ENCODE peak calls at places on chromosomes 4 and X, in eight cellular contexts. B is sigmoid colon, P is thyroid gland, S is left ventricle myocardium inferior, N is WERI-Rb-1, A is tibial artery, T is ovary, Q is tibial nerve. U is an unnamed sample.

GRCh38 chr4:11635336-11635735 is 206.6 kb upstream of the HS3ST1 start:
- DNase-seq in B (no peak), P (no peak), S (no peak), N (no peak), A (no peak), T (no peak), Q (no peak), U (no peak)

GRCh38 chrX:153649915-153650782 is 3.1 kb downstream of the DUSP9 start:
- DNase-seq in B (peak), P (no peak), S (no peak), N (peak), A (peak), T (peak), Q (no peak), U (no peak)

GRCh38 chr4:163404080-163404479 is 60.4 kb downstream of the NPY5R start:
- DNase-seq in B (no peak), P (no peak), S (no peak), N (no peak), A (no peak), T (no peak), Q (no peak), U (no peak)

GRCh38 chr4:61210186-61210939 is 10.2 kb downstream of the ADGRL3 start:
- DNase-seq in B (no peak), P (no peak), S (no peak), N (no peak), A (no peak), T (no peak), Q (no peak), U (no peak)

GRCh38 chr4:125958519-125958918 is 643.8 kb downstream of the FAT4 start:
- DNase-seq in B (no peak), P (no peak), S (no peak), N (no peak), A (no peak), T (no peak), Q (no peak), U (no peak)

GRCh38 chr4:126071346-126072333 is 756.9 kb downstream of the FAT4 start:
- DNase-seq in B (no peak), P (peak), S (no peak), N (no peak), A (no peak), T (no peak), Q (no peak), U (no peak)

GRCh38 chr4:173243917-173244658 is 75.5 kb downstream of the GALNT7 start:
- DNase-seq in B (no peak), P (no peak), S (no peak), N (no peak), A (no peak), T (no peak), Q (no peak), U (no peak)

GRCh38 chr4:148017801-148018200 is 285.9 kb downstream of the ARHGAP10 start:
- DNase-seq in B (no peak), P (peak), S (no peak), N (no peak), A (no peak), T (no peak), Q (no peak), U (no peak)

GRCh38 chrX:3697701-3698279 is 15.7 kb downstream of the PRKX start:
- DNase-seq in B (peak), P (peak), S (peak), N (no peak), A (peak), T (no peak), Q (peak), U (no peak)

GRCh38 chr4:118867311-118868067 is 21.2 kb upstream of the SYNPO2 start:
- DNase-seq in B (no peak), P (no peak), S (no peak), N (no peak), A (no peak), T (no peak), Q (no peak), U (no peak)

GRCh38 chr4:54783402-54784110 is 125.8 kb downstream of the KIT start:
- DNase-seq in B (no peak), P (no peak), S (no peak), N (no peak), A (no peak), T (no peak), Q (no peak), U (no peak)

GRCh38 chr4:169922632-169923276 is 103.4 kb downstream of the MFAP3L start:
- DNase-seq in B (no peak), P (peak), S (no peak), N (no peak), A (no peak), T (no peak), Q (peak), U (no peak)

GRCh38 chr4:8590546-8590880 is 2.1 kb upstream of the CPZ start:
- DNase-seq in B (no peak), P (peak), S (no peak), N (no peak), A (no peak), T (no peak), Q (no peak), U (no peak)

GRCh38 chr4:98055800-98056501 is 87.3 kb downstream of the STPG2 start:
- DNase-seq in B (no peak), P (no peak), S (no peak), N (no peak), A (no peak), T (no peak), Q (no peak), U (no peak)

GRCh38 chrX:49247346-49247745 is 12.1 kb downstream of the CCDC22 start:
- DNase-seq in B (no peak), P (no peak), S (no peak), N (no peak), A (no peak), T (no peak), Q (no peak), U (no peak)
- TF ChIP-seq CTCF in B (no peak), P (no peak), S (no peak), N (no peak), A (no peak), T (no peak), Q (no peak), U (no peak)

DNA sequence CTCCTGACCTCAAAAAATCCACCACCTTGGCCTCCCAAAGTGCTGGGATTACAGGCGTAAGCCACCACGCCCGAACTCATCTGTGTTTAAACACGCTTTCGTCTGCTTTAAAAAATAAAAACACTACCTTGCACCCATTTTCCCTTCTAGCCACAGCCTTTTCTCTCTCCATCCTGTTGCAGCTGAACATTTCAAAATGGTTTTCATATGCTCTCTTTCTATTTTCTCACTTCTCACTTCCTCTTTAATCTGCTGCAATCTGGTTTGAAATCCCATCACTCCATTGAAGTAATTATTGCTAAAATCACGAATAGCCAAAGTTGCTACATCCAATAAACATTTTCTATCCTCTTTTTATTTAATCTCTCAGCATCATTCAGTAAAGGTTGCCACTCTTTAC is 70.0 kb downstream of the DCHS2 start:
- DNase-seq in B (no peak), P (no peak), S (no peak), N (no peak), A (no peak), T (no peak), Q (no peak), U (no peak)
- TF ChIP-seq CTCF in B (no peak), P (no peak), S (no peak), N (no peak), A (no peak), T (no peak), Q (no peak), U (no peak)

GRCh38 chr4:17561195-17561909 is 15.6 kb upstream of the LAP3 start:
- DNase-seq in B (no peak), P (no peak), S (no peak), N (no peak), A (no peak), T (no peak), Q (no peak), U (peak)

GRCh38 chr4:17558941-17559708 is 17.9 kb upstream of the LAP3 start:
- DNase-seq in B (no peak), P (no peak), S (no peak), N (no peak), A (no peak), T (no peak), Q (no peak), U (no peak)

GRCh38 chr4:17560065-17560673 is 16.8 kb upstream of the LAP3 start:
- DNase-seq in B (no peak), P (no peak), S (no peak), N (no peak), A (no peak), T (no peak), Q (no peak), U (peak)

GRCh38 chr4:17559709-17560048 is 17.3 kb upstream of the LAP3 start:
- DNase-seq in B (no peak), P (no peak), S (no peak), N (no peak), A (no peak), T (no peak), Q (no peak), U (no peak)

DNA sequence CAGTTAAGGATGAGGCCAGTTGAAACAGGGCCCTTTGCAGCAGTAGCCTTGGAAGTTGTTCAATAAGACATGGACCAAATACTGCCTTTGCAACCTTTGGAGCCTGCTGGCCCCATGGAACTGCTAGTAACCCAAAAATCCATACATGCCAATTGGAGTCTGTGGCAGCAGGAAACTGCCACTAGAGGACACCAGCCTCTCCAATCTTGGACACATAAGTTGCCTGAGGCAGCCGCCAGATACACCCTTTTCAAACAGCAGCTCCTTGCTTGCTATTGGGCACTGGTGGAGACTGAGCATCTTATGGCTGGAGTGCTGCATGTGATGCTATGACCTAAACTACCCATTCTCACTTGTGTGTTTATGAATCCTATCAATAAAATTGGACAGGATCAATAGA is 14.8 kb upstream of the LAP3 start:
- DNase-seq in B (no peak), P (no peak), S (no peak), N (no peak), A (no peak), T (no peak), Q (no peak), U (peak)
- TF ChIP-seq CTCF in B (no peak), P (no peak), S (peak), N (peak), A (no peak), T (no peak), Q (no peak), U (no peak)

GRCh38 chr4:15964159-15964558 is 1.2 kb upstream of the FGFBP2 start:
- DNase-seq in B (no peak), P (no peak), S (no peak), N (peak), A (no peak), T (no peak), Q (no peak), U (no peak)
- TF ChIP-seq CTCF in B (no peak), P (no peak), S (no peak), N (peak), A (no peak), T (no peak), Q (no peak), U (no peak)

GRCh38 chrX:132068405-132068804 is 45.3 kb downstream of the STK26 start:
- DNase-seq in B (no peak), P (no peak), S (no peak), N (no peak), A (no peak), T (no peak), Q (no peak), U (no peak)

DNA sequence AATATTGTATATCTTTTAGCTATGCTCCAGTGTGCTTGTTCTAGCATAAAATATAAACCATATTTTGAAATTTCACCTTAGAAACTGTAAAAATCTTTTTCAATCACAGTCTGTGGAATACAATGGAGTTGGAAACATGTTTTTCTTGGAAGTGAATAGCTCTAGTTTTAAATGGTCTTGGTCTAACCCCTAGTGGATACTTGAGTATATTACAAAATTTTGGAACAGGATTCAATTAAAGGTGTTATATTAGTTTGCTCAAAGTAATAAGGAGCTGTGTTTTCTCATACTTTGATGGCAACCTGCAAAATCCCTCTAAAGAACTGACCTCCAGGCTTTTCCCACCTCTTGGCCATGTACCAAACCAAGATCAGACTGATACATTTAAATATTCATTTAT is 48.2 kb downstream of the STK26 start:
- DNase-seq in B (no peak), P (no peak), S (no peak), N (no peak), A (no peak), T (no peak), Q (no peak), U (no peak)
- TF ChIP-seq CTCF in B (no peak), P (no peak), S (peak), N (no peak), A (peak), T (no peak), Q (no peak), U (no peak)

GRCh38 chr4:122212880-122213279 is 60.7 kb downstream of the BLTP1 start:
- DNase-seq in B (no peak), P (no peak), S (no peak), N (no peak), A (no peak), T (no peak), Q (no peak), U (no peak)

GRCh38 chr4:122224348-122224747 is 72.2 kb downstream of the BLTP1 start:
- DNase-seq in B (no peak), P (no peak), S (no peak), N (peak), A (no peak), T (no peak), Q (no peak), U (no peak)

GRCh38 chr4:122219356-122219755 is 67.2 kb downstream of the BLTP1 start:
- DNase-seq in B (no peak), P (no peak), S (no peak), N (no peak), A (no peak), T (no peak), Q (no peak), U (no peak)

GRCh38 chr4:122221322-122221721 is 69.2 kb downstream of the BLTP1 start:
- DNase-seq in B (no peak), P (no peak), S (no peak), N (no peak), A (no peak), T (no peak), Q (no peak), U (no peak)

DNA sequence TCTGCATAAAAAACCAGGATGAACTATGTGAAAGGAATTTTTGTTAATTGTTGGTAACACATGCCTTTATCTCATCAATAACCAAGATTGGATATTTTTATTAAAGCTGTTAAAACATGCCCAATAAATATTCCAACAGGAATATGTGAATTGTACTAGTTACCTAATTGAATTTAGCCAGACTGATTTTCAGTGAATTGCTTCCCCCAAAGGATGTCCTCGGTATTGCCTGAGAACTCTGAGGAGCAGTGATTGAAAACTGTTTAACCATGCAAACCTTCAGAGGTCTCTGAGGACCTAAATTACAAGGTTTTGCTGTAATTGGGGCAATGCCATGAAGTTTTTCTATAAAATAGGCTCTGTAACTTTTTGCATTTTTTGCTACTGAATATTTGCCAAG is 66.6 kb downstream of the BLTP1 start:
- DNase-seq in B (no peak), P (no peak), S (no peak), N (no peak), A (no peak), T (no peak), Q (no peak), U (no peak)
- TF ChIP-seq CTCF in B (no peak), P (no peak), S (peak), N (peak), A (peak), T (no peak), Q (no peak), U (no peak)

DNA sequence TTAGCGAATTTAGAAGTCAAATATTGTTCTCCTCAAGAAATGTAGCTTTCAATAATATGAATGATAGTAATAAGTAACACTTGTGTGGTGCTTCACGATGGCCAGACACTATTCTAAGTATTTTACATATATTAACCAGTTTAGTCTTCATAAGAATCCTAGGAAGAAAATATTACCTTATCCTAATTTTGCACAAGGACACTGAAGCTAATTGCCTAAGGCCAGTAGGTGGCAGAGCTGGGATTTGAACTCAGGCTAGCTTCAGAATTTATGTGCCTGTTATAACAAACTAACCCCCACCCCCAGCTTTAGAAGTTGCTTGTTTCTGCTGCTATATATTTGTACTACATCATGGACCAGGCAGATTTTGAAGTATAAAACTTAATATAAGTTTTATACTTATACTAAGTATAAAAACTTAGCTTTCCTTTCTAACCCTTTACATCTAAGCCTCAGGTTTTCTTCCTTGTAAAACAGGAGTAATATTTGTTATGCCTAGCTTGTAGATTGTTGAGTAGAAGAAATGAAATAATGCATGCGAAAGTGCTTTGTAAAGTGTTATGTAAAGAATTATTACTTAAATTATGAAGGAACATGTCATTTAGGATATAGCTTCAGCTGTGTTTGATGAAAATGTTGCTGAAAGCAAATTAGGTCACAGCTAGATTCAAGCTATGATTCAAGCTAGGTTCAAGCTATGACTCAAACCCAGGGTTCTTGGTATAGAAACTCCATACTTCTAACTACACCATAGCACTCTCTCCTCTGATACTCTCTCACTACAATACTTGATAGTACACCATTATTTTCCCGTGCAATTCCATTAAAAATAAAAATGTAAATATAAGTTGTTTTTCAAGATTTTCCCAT is 4.2 kb upstream of the CDS1 start:
- DNase-seq in B (no peak), P (peak), S (no peak), N (peak), A (no peak), T (no peak), Q (no peak), U (no peak)
- TF ChIP-seq CTCF in B (no peak), P (peak), S (peak), N (peak), A (no peak), T (no peak), Q (peak), U (peak)

GRCh38 chrX:48754124-48754667 is 7.4 kb upstream of the GLOD5 start:
- DNase-seq in B (no peak), P (no peak), S (no peak), N (no peak), A (no peak), T (no peak), Q (no peak), U (no peak)
- TF ChIP-seq CTCF in B (no peak), P (no peak), S (no peak), N (no peak), A (no peak), T (no peak), Q (no peak), U (no peak)

GRCh38 chrX:72609313-72609712 is 36.7 kb upstream of the HDAC8 start:
- DNase-seq in B (no peak), P (no peak), S (no peak), N (no peak), A (no peak), T (no peak), Q (no peak), U (no peak)
- TF ChIP-seq CTCF in B (no peak), P (no peak), S (peak), N (peak), A (no peak), T (no peak), Q (no peak), U (no peak)

U was measured in coronary artery.